ENCODE peak calls at places on chromosomes 11 and 22, in seven cellular contexts. R is ovary; N is SK-N-MC; X is Peyer's patch; B is RWPE1; T is NCI-H526 treated with DMSO at 0.1 percent for 48 hours; J is stimulated activated CD4-positive, alpha-beta T cell treated with anti-CD3 and anti-CD28 coated beads, Interleukin-4, amount 100 ng/mL, for 1 hour. S is an unnamed sample.

GRCh38 chr11:701741-702513 is 4.1 kb upstream of the EPS8L2 start:
- DNase-seq in R (no peak), N (no peak), X (no peak), B (no peak), T (no peak), J (no peak), S (no peak)

GRCh38 chr11:69563946-69564780 is 76.8 kb upstream of the CCND1 start:
- DNase-seq in R (no peak), N (no peak), X (no peak), B (no peak), T (no peak), J (no peak), S (peak; percentile 53)

GRCh38 chr11:34916810-34917780 is 677 bp downstream of the PDHX start:
- DNase-seq in R (no peak), N (no peak), X (no peak), B (peak; percentile 59), T (no peak), J (no peak), S (no peak)

GRCh38 chr22:20040801-20041200 is 19.9 kb downstream of the TANGO2 start:
- DNase-seq in R (no peak), N (no peak), X (no peak), B (no peak), T (no peak), J (no peak), S (no peak)

GRCh38 chr22:19387575-19387974 is 44.0 kb downstream of the HIRA start:
- DNase-seq in R (no peak), N (no peak), X (no peak), B (no peak), T (no peak), J (no peak), S (no peak)

GRCh38 chr11:126175261-126175885 is 36.1 kb downstream of the RPUSD4 start:
- DNase-seq in R (no peak), N (no peak), X (no peak), B (no peak), T (no peak), J (no peak), S (no peak)

GRCh38 chr11:3686751-3687150 is 15.6 kb upstream of the CHRNA10 start:
- DNase-seq in R (no peak), N (no peak), X (no peak), B (no peak), T (no peak), J (no peak), S (no peak)

GRCh38 chr11:34748036-34748435 is 127.1 kb downstream of the EHF start:
- DNase-seq in R (no peak), N (no peak), X (no peak), B (no peak), T (no peak), J (no peak), S (no peak)

GRCh38 chr22:32996702-32997101 is 61.5 kb downstream of the SYN3 start:
- DNase-seq in R (no peak), N (no peak), X (peak; percentile 59), B (peak; percentile 70), T (no peak), J (no peak), S (peak; percentile 87)